ENCODE peak calls at places on chromosomes 1 and 21, in eight cellular contexts. One of them, this sample, is unnamed.
A peak's percentile ranks its signal among the peaks of the same experiment; 100 is the strongest.

GRCh38 chr1:166822385-166822784 is 16.9 kb upstream of the POGK start:
- DNase-seq in uterus: no peak
- DNase-seq in body of pancreas: no peak
- DNase-seq in esophagus squamous epithelium: no peak
- DNase-seq in suprapubic skin: no peak
- DNase-seq in upper lobe of left lung: no peak
- DNase-seq in ovary: no peak
- DNase-seq in A549: peak; percentile 30
- DNase-seq in this sample: no peak

GRCh38 chr1:89719502-89720306 is 86.8 kb downstream of the LRRC8C start:
- DNase-seq in uterus: no peak
- DNase-seq in body of pancreas: no peak
- DNase-seq in esophagus squamous epithelium: no peak
- DNase-seq in suprapubic skin: no peak
- DNase-seq in upper lobe of left lung: no peak
- DNase-seq in ovary: no peak
- DNase-seq in A549: no peak
- DNase-seq in this sample: no peak

GRCh38 chr1:100483230-100483629 is 54.7 kb upstream of the GPR88 start:
- DNase-seq in uterus: no peak
- DNase-seq in body of pancreas: no peak
- DNase-seq in esophagus squamous epithelium: no peak
- DNase-seq in suprapubic skin: no peak
- DNase-seq in upper lobe of left lung: no peak
- DNase-seq in ovary: no peak
- DNase-seq in A549: no peak
- DNase-seq in this sample: no peak

GRCh38 chr21:33947451-33948095 is 32.0 kb upstream of the ATP5PO start:
- DNase-seq in uterus: peak; percentile 76
- DNase-seq in body of pancreas: peak; percentile 90
- DNase-seq in esophagus squamous epithelium: peak; percentile 20
- DNase-seq in suprapubic skin: peak; percentile 91
- DNase-seq in upper lobe of left lung: no peak
- DNase-seq in ovary: peak; percentile 75
- DNase-seq in A549: peak; percentile 91
- DNase-seq in this sample: peak; percentile 84

GRCh38 chr1:67285780-67286488 is 21.7 kb upstream of the IL12RB2 start:
- DNase-seq in uterus: no peak
- DNase-seq in body of pancreas: no peak
- DNase-seq in esophagus squamous epithelium: no peak
- DNase-seq in suprapubic skin: no peak
- DNase-seq in upper lobe of left lung: no peak
- DNase-seq in ovary: no peak
- DNase-seq in A549: no peak
- DNase-seq in this sample: no peak

GRCh38 chr1:185442065-185442464 is 125.0 kb upstream of the IVNS1ABP start:
- DNase-seq in uterus: no peak
- DNase-seq in body of pancreas: no peak
- DNase-seq in esophagus squamous epithelium: no peak
- DNase-seq in suprapubic skin: no peak
- DNase-seq in upper lobe of left lung: no peak
- DNase-seq in ovary: no peak
- DNase-seq in A549: no peak
- DNase-seq in this sample: no peak

GRCh38 chr1:178189814-178190213 is 95.9 kb downstream of the RASAL2 start:
- DNase-seq in uterus: no peak
- DNase-seq in body of pancreas: no peak
- DNase-seq in esophagus squamous epithelium: no peak
- DNase-seq in suprapubic skin: no peak
- DNase-seq in upper lobe of left lung: no peak
- DNase-seq in ovary: no peak
- DNase-seq in A549: peak; percentile 16
- DNase-seq in this sample: peak; percentile 12

GRCh38 chr1:159211331-159212136 is 6.9 kb downstream of the ACKR1 start:
- DNase-seq in uterus: no peak
- DNase-seq in body of pancreas: peak; percentile 34
- DNase-seq in esophagus squamous epithelium: no peak
- DNase-seq in suprapubic skin: no peak
- DNase-seq in upper lobe of left lung: no peak
- DNase-seq in ovary: no peak
- DNase-seq in A549: no peak
- DNase-seq in this sample: no peak

GRCh38 chr1:160534823-160535605 is 12.0 kb upstream of the SLAMF6 start:
- DNase-seq in uterus: no peak
- DNase-seq in body of pancreas: no peak
- DNase-seq in esophagus squamous epithelium: no peak
- DNase-seq in suprapubic skin: no peak
- DNase-seq in upper lobe of left lung: no peak
- DNase-seq in ovary: no peak
- DNase-seq in A549: no peak
- DNase-seq in this sample: no peak

GRCh38 chr1:230186874-230187273 is 119.8 kb downstream of the GALNT2 start:
- DNase-seq in uterus: no peak
- DNase-seq in body of pancreas: no peak
- DNase-seq in esophagus squamous epithelium: no peak
- DNase-seq in suprapubic skin: no peak
- DNase-seq in upper lobe of left lung: no peak
- DNase-seq in ovary: no peak
- DNase-seq in A549: no peak
- DNase-seq in this sample: no peak

GRCh38 chr1:91891969-91892368 is 6.0 kb upstream of the TGFBR3 start:
- DNase-seq in uterus: no peak
- DNase-seq in body of pancreas: no peak
- DNase-seq in esophagus squamous epithelium: no peak
- DNase-seq in suprapubic skin: no peak
- DNase-seq in upper lobe of left lung: no peak
- DNase-seq in ovary: no peak
- DNase-seq in A549: no peak
- DNase-seq in this sample: no peak

GRCh38 chr1:200640373-200641174 is 20.0 kb upstream of the KIF14 start:
- DNase-seq in uterus: no peak
- DNase-seq in body of pancreas: peak; percentile 59
- DNase-seq in esophagus squamous epithelium: no peak
- DNase-seq in suprapubic skin: no peak
- DNase-seq in upper lobe of left lung: no peak
- DNase-seq in ovary: no peak
- DNase-seq in A549: no peak
- DNase-seq in this sample: no peak

GRCh38 chr1:98923667-98924066 is 81.0 kb downstream of the PLPPR5 start:
- DNase-seq in uterus: no peak
- DNase-seq in body of pancreas: no peak
- DNase-seq in esophagus squamous epithelium: no peak
- DNase-seq in suprapubic skin: no peak
- DNase-seq in upper lobe of left lung: no peak
- DNase-seq in ovary: no peak
- DNase-seq in A549: no peak
- DNase-seq in this sample: no peak

GRCh38 chr1:30541721-30542485 is 181.5 kb downstream of the MATN1 start:
- DNase-seq in uterus: no peak
- DNase-seq in body of pancreas: no peak
- DNase-seq in esophagus squamous epithelium: no peak
- DNase-seq in suprapubic skin: no peak
- DNase-seq in upper lobe of left lung: no peak
- DNase-seq in ovary: no peak
- DNase-seq in A549: no peak
- DNase-seq in this sample: no peak

GRCh38 chr1:201904579-201904978 is 15.9 kb downstream of the SHISA4 start:
- DNase-seq in uterus: peak; percentile 80
- DNase-seq in body of pancreas: no peak
- DNase-seq in esophagus squamous epithelium: no peak
- DNase-seq in suprapubic skin: no peak
- DNase-seq in upper lobe of left lung: no peak
- DNase-seq in ovary: peak; percentile 74
- DNase-seq in A549: no peak
- DNase-seq in this sample: peak; percentile 47

GRCh38 chr1:236515443-236515958 is 8.3 kb upstream of the LGALS8 start:
- DNase-seq in uterus: no peak
- DNase-seq in body of pancreas: peak; percentile 66
- DNase-seq in esophagus squamous epithelium: no peak
- DNase-seq in suprapubic skin: no peak
- DNase-seq in upper lobe of left lung: no peak
- DNase-seq in ovary: peak; percentile 29
- DNase-seq in A549: no peak
- DNase-seq in this sample: no peak

GRCh38 chr1:46352363-46352762 is 11.8 kb downstream of the NSUN4 start:
- DNase-seq in uterus: no peak
- DNase-seq in body of pancreas: no peak
- DNase-seq in esophagus squamous epithelium: no peak
- DNase-seq in suprapubic skin: no peak
- DNase-seq in upper lobe of left lung: no peak
- DNase-seq in ovary: no peak
- DNase-seq in A549: no peak
- DNase-seq in this sample: no peak
- TF ChIP-seq POLR2A in uterus: no peak
- TF ChIP-seq POLR2A in body of pancreas: no peak
- TF ChIP-seq POLR2A in esophagus squamous epithelium: no peak
- TF ChIP-seq POLR2A in suprapubic skin: no peak
- TF ChIP-seq POLR2A in upper lobe of left lung: no peak
- TF ChIP-seq POLR2A in ovary: no peak
- TF ChIP-seq POLR2A in A549: no peak
- TF ChIP-seq POLR2A in this sample: no peak

DNA sequence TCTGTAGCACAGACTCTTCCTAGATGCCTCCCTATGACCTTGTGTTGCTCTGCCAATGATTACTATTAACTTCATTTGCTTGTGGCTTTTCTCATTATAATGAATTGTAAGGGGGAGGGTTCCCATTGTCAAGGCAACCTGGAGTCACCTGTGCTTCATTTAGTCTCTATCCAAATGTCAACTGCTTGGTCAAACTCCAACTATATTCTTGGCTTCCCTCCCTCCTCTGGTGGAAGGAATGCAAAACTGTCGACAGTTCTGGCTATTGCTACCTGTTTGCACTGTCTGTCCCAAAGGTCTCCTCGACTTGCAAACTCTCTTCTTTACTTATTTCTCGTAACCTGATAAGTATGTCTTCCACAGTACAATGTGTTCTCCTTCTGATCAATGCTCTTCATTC is 100.3 kb downstream of the CACNA1E start:
- DNase-seq in uterus: no peak
- DNase-seq in body of pancreas: peak; percentile 36
- DNase-seq in esophagus squamous epithelium: no peak
- DNase-seq in suprapubic skin: no peak
- DNase-seq in upper lobe of left lung: no peak
- DNase-seq in ovary: no peak
- DNase-seq in A549: no peak
- DNase-seq in this sample: no peak
- TF ChIP-seq CTCF in uterus: no peak
- TF ChIP-seq CTCF in body of pancreas: peak; percentile 32
- TF ChIP-seq CTCF in esophagus squamous epithelium: peak; percentile 11
- TF ChIP-seq CTCF in suprapubic skin: peak; percentile 12
- TF ChIP-seq CTCF in upper lobe of left lung: no peak
- TF ChIP-seq CTCF in ovary: no peak
- TF ChIP-seq CTCF in A549: no peak
- TF ChIP-seq CTCF in this sample: no peak

GRCh38 chr1:61204528-61204927 is 122.2 kb downstream of the NFIA start:
- DNase-seq in uterus: no peak
- DNase-seq in body of pancreas: no peak
- DNase-seq in esophagus squamous epithelium: no peak
- DNase-seq in suprapubic skin: no peak
- DNase-seq in upper lobe of left lung: no peak
- DNase-seq in ovary: no peak
- DNase-seq in A549: no peak
- DNase-seq in this sample: no peak

GRCh38 chr1:61207416-61207815 is 125.1 kb downstream of the NFIA start:
- DNase-seq in uterus: no peak
- DNase-seq in body of pancreas: no peak
- DNase-seq in esophagus squamous epithelium: no peak
- DNase-seq in suprapubic skin: no peak
- DNase-seq in upper lobe of left lung: no peak
- DNase-seq in ovary: no peak
- DNase-seq in A549: no peak
- DNase-seq in this sample: no peak

GRCh38 chr1:61201035-61201434 is 118.7 kb downstream of the NFIA start:
- DNase-seq in uterus: no peak
- DNase-seq in body of pancreas: no peak
- DNase-seq in esophagus squamous epithelium: no peak
- DNase-seq in suprapubic skin: no peak
- DNase-seq in upper lobe of left lung: no peak
- DNase-seq in ovary: no peak
- DNase-seq in A549: no peak
- DNase-seq in this sample: no peak

GRCh38 chr1:61198554-61198953 is 116.2 kb downstream of the NFIA start:
- DNase-seq in uterus: no peak
- DNase-seq in body of pancreas: no peak
- DNase-seq in esophagus squamous epithelium: no peak
- DNase-seq in suprapubic skin: no peak
- DNase-seq in upper lobe of left lung: no peak
- DNase-seq in ovary: no peak
- DNase-seq in A549: no peak
- DNase-seq in this sample: no peak

DNA sequence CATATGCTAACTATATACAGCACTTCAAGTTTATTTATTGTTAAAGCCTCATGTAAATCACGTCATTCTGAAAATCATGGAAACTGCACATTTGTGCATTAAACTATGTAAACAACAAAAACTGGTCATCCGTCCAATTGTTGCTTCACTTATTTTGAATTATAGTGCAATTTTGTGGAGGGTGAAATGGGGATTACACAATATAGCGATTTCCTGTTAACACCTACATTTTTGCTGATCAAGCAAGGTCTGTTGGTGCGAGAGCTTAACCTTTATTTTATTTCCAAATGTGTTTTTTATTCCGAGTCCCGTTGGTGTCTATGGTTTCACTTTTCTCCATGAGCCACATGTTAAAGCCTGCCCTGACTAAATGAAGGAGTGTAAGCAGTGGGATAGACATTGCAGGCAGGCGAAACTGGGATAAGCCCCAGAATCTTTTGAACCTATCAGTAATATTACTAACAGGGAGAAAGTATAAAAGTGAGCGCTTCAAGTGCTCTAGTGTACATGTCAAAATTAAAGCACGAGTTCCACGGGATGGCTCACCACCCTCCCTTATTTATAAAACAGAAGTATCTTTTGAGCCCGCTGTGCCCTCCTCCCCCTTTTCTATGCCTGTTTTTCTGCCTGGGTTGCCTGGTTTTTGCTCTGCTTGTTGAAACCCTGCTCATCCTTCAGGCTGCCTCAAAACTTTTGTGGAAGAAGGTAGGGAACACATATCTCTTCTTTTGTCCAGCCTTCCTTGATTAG is 120.7 kb downstream of the NFIA start:
- DNase-seq in uterus: no peak
- DNase-seq in body of pancreas: no peak
- DNase-seq in esophagus squamous epithelium: no peak
- DNase-seq in suprapubic skin: no peak
- DNase-seq in upper lobe of left lung: no peak
- DNase-seq in ovary: no peak
- DNase-seq in A549: no peak
- DNase-seq in this sample: no peak
- TF ChIP-seq POLR2A in uterus: no peak
- TF ChIP-seq POLR2A in body of pancreas: no peak
- TF ChIP-seq POLR2A in esophagus squamous epithelium: no peak
- TF ChIP-seq POLR2A in suprapubic skin: no peak
- TF ChIP-seq POLR2A in upper lobe of left lung: no peak
- TF ChIP-seq POLR2A in ovary: no peak
- TF ChIP-seq POLR2A in A549: no peak
- TF ChIP-seq POLR2A in this sample: no peak

GRCh38 chr1:10586125-10586524 is 111.4 kb downstream of the PEX14 start:
- DNase-seq in uterus: no peak
- DNase-seq in body of pancreas: no peak
- DNase-seq in esophagus squamous epithelium: no peak
- DNase-seq in suprapubic skin: no peak
- DNase-seq in upper lobe of left lung: no peak
- DNase-seq in ovary: no peak
- DNase-seq in A549: no peak
- DNase-seq in this sample: no peak
- TF ChIP-seq CTCF in uterus: no peak
- TF ChIP-seq CTCF in body of pancreas: no peak
- TF ChIP-seq CTCF in esophagus squamous epithelium: no peak
- TF ChIP-seq CTCF in suprapubic skin: no peak
- TF ChIP-seq CTCF in upper lobe of left lung: no peak
- TF ChIP-seq CTCF in ovary: no peak
- TF ChIP-seq CTCF in A549: no peak
- TF ChIP-seq CTCF in this sample: no peak